ENCODE peak calls at places on chromosomes 6 and 20, in ten cellular contexts. R is GM23248, J is choroid plexus epithelial cell, U is stomach, S is upper lobe of right lung, I is left ventricle myocardium inferior, G is epithelial cell of proximal tubule, P is heart left ventricle, H is psoas muscle, W is pancreas. N is an unnamed sample.

GRCh38 chr6:48765352-48765961 is 654.5 kb upstream of the PTCHD4 start:
- DNase-seq in U (peak), H (no peak), P (no peak), I (no peak), G (peak), R (peak), S (no peak), W (no peak), J (peak), N (no peak)

GRCh38 chr20:60446273-60447111 is 488.3 kb downstream of the CDH26 start:
- DNase-seq in G (no peak), I (no peak), U (no peak), S (no peak), H (no peak), J (no peak), R (peak), P (no peak), W (no peak), N (no peak)

GRCh38 chr6:159097256-159097655 is 52.5 kb upstream of the TAGAP start:
- DNase-seq in S (no peak), R (no peak), G (no peak), U (no peak), P (no peak), H (no peak), W (no peak), J (no peak), I (no peak), N (no peak)

GRCh38 chr6:17585766-17586502 is 14.2 kb upstream of the FAM8A1 start:
- DNase-seq in G (no peak), I (no peak), J (peak), S (no peak), H (no peak), W (no peak), P (no peak), R (no peak), U (no peak), N (no peak)

GRCh38 chr6:100881707-100882040 is 545 bp upstream of the ASCC3 start:
- DNase-seq in U (no peak), W (no peak), S (no peak), H (no peak), J (peak), G (no peak), I (no peak), P (no peak), R (peak), N (no peak)

GRCh38 chr20:10060223-10060622 is 25.4 kb downstream of the ANKEF1 start:
- DNase-seq in U (no peak), S (no peak), G (no peak), W (no peak), I (no peak), J (peak), R (no peak), P (no peak), H (no peak), N (no peak)

GRCh38 chr20:25054133-25054820 is 3.7 kb downstream of the ACSS1 start:
- DNase-seq in I (no peak), R (no peak), S (peak), J (no peak), H (no peak), G (no peak), U (peak), W (peak), P (no peak), N (no peak)

GRCh38 chr6:37459981-37460800 is 27.2 kb downstream of the CMTR1 start:
- DNase-seq in P (no peak), H (no peak), G (no peak), U (no peak), R (no peak), I (no peak), W (no peak), J (peak), S (no peak), N (no peak)

GRCh38 chr6:126786262-126786661 is 332.2 kb upstream of the RSPO3 start:
- DNase-seq in S (no peak), J (no peak), P (no peak), I (no peak), W (no peak), H (no peak), U (no peak), G (no peak), R (peak), N (no peak)

GRCh38 chr20:23340524-23340923 is 10.1 kb upstream of the NXT1 start:
- DNase-seq in R (peak), U (peak), S (no peak), W (no peak), J (peak), I (peak), P (peak), G (no peak), H (peak), N (peak)

GRCh38 chr6:169943521-169944337 is 192.3 kb downstream of the ERMARD start:
- DNase-seq in R (no peak), G (no peak), J (no peak), S (no peak), I (no peak), P (no peak), U (no peak), H (no peak), W (no peak), N (no peak)

GRCh38 chr20:17934141-17934862 is 34.3 kb downstream of the SNX5 start:
- DNase-seq in G (no peak), U (no peak), I (no peak), P (no peak), J (peak), H (peak), R (no peak), W (no peak), S (no peak), N (no peak)

GRCh38 chr6:3244003-3244831 is 14.5 kb upstream of the PSMG4 start:
- DNase-seq in S (no peak), I (no peak), J (no peak), R (no peak), W (no peak), U (no peak), H (no peak), P (no peak), G (no peak), N (no peak)

GRCh38 chr20:25071722-25072121 is 10.2 kb downstream of the VSX1 start:
- DNase-seq in W (no peak), I (no peak), P (no peak), J (no peak), S (peak), R (no peak), G (no peak), U (peak), H (no peak), N (no peak)

GRCh38 chr6:170224694-170225660 is 65.9 kb downstream of the DLL1 start:
- DNase-seq in H (no peak), P (peak), R (peak), S (peak), I (no peak), U (peak), J (peak), G (no peak), W (peak), N (peak)

GRCh38 chr6:163814494-163815364 is 400.2 kb downstream of the QKI start:
- DNase-seq in H (peak), J (peak), S (no peak), U (no peak), I (no peak), G (peak), W (no peak), P (no peak), R (peak), N (no peak)

GRCh38 chr6:112144145-112144926 is 56.9 kb downstream of the FAM229B start:
- DNase-seq in W (no peak), J (peak), P (no peak), G (no peak), S (no peak), U (no peak), R (peak), I (no peak), H (no peak), N (no peak)

GRCh38 chr6:39128106-39128505 is 13.1 kb upstream of the SAYSD1 start:
- DNase-seq in J (peak), H (no peak), W (no peak), U (no peak), P (no peak), I (no peak), S (no peak), G (no peak), R (peak), N (no peak)

GRCh38 chr20:3541887-3542721 is 71.3 kb downstream of the ATRN start:
- DNase-seq in G (no peak), U (no peak), P (no peak), H (no peak), W (no peak), S (no peak), R (no peak), I (no peak), J (no peak), N (no peak)

GRCh38 chr20:61055130-61055529 is 196.9 kb upstream of the CDH4 start:
- DNase-seq in U (no peak), G (no peak), I (no peak), S (no peak), P (no peak), W (no peak), H (no peak), R (no peak), J (no peak), N (no peak)

GRCh38 chr20:33561981-33562601 is 72.2 kb downstream of the CBFA2T2 start:
- DNase-seq in P (peak), W (no peak), R (peak), S (no peak), I (peak), G (peak), J (peak), U (peak), H (peak), N (peak)

GRCh38 chr20:2585811-2586210 is 49.4 kb downstream of the TMC2 start:
- DNase-seq in H (no peak), G (no peak), J (peak), W (no peak), U (no peak), I (no peak), R (peak), S (no peak), P (no peak), N (no peak)

GRCh38 chr20:278607-279571 is 11.7 kb downstream of the C20orf96 start:
- DNase-seq in U (no peak), J (peak), S (no peak), I (peak), R (peak), G (no peak), W (no peak), H (peak), P (no peak), N (peak)

GRCh38 chr6:124967444-124967843 is 5.2 kb downstream of the RNF217 start:
- DNase-seq in H (no peak), W (no peak), P (no peak), J (no peak), S (no peak), U (no peak), I (no peak), G (no peak), R (peak), N (no peak)

GRCh38 chr6:124970243-124970642 is 8.0 kb downstream of the RNF217 start:
- DNase-seq in I (no peak), H (no peak), S (no peak), J (no peak), R (peak), P (no peak), W (no peak), U (no peak), G (no peak), N (no peak)

GRCh38 chr6:124970763-124971162 is 8.5 kb downstream of the RNF217 start:
- DNase-seq in R (no peak), I (no peak), J (no peak), S (no peak), H (no peak), U (no peak), W (no peak), P (no peak), G (no peak), N (no peak)

GRCh38 chr6:124964764-124965105 is 2.5 kb downstream of the RNF217 start:
- DNase-seq in S (no peak), H (no peak), W (no peak), J (no peak), R (peak), G (no peak), P (no peak), U (no peak), I (no peak), N (no peak)

DNA sequence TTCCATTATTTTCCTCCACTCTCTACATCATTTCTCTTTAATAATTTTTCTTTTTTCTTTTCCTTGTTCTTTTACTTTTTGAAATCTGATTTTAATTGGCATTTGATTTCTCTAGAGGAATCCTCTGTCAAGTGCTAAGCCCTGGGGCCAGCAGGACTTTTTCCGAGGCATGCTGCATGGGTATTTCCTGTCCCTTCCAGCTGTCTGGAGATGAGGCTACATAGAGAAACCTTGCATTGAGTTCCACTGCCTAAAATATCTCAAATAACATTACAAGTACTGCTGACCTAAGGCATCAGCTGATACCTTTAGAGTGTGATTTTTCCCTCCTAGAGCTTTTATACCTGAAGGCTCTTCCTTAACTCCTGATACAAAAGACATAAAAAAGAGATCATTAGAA is 6.2 kb downstream of the RNF217 start:
- DNase-seq in G (no peak), U (no peak), J (peak), R (no peak), W (no peak), P (no peak), H (no peak), I (no peak), S (no peak), N (no peak)
- H3K4me3 ChIP-seq in G (no peak), U (no peak), J (no peak), R (no peak), W (no peak), P (no peak), H (no peak), I (no peak), S (no peak), N (no peak)

GRCh38 chr20:54221383-54221782 is 13.5 kb downstream of the PFDN4 start:
- DNase-seq in P (no peak), H (no peak), W (no peak), R (no peak), S (no peak), J (peak), I (no peak), U (no peak), G (no peak), N (no peak)

GRCh38 chr20:54223751-54224150 is 15.9 kb downstream of the PFDN4 start:
- DNase-seq in G (no peak), P (no peak), U (no peak), H (no peak), R (peak), J (no peak), I (no peak), W (no peak), S (no peak), N (no peak)

GRCh38 chr20:54220722-54221121 is 12.8 kb downstream of the PFDN4 start:
- DNase-seq in S (no peak), W (no peak), H (no peak), R (no peak), J (no peak), P (no peak), G (no peak), U (no peak), I (no peak), N (no peak)

GRCh38 chr20:54223285-54223684 is 15.4 kb downstream of the PFDN4 start:
- DNase-seq in H (no peak), G (no peak), R (no peak), W (no peak), J (no peak), I (no peak), S (no peak), U (no peak), P (no peak), N (no peak)

DNA sequence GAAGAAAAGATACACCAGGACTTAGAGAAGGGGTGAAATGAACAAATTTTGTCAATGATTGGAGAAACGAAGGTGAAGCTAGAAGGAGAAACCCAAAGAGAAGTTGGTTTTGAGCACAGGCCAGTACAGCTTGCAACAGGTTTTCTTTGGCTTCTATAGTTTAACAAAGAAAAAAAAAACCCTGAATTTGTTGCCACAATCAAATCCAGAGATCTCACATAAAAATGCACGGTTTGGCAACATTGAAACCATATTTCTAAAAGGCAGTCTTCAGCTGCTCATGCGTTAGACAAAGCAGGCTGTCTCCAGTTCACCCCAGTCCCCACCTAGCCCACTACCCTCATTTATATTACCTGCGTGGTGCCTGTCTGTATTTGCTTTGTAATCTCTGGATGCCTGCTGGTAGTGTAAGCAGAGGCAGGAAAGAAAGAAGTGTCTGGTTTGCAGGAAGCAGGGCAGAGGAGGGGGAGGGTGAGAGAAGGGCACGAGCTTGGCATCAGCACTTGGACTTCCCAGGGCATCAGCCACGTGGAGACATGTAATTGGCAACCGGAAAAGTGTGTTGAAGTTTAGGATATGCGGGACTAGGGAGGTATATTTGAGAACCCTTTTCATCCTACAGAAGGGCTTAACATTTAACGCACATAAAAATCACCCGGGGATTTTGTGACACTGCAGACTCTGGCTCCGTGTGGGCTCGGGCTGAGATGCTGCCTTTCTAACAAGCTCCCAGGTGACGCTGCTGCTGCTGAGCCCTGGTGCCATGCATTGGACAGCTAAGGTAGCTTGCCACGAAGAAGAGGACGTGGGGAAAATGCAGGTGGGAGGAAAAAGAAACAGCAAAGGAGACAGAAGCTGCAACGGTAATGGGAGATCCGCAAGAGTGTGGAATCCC is 14.4 kb downstream of the PFDN4 start:
- DNase-seq in W (no peak), S (no peak), U (peak), H (no peak), I (no peak), P (no peak), R (peak), J (no peak), G (no peak), N (no peak)
- H3K4me3 ChIP-seq in W (no peak), S (no peak), U (no peak), H (no peak), I (no peak), P (no peak), R (no peak), J (no peak), G (no peak), N (no peak)

DNA sequence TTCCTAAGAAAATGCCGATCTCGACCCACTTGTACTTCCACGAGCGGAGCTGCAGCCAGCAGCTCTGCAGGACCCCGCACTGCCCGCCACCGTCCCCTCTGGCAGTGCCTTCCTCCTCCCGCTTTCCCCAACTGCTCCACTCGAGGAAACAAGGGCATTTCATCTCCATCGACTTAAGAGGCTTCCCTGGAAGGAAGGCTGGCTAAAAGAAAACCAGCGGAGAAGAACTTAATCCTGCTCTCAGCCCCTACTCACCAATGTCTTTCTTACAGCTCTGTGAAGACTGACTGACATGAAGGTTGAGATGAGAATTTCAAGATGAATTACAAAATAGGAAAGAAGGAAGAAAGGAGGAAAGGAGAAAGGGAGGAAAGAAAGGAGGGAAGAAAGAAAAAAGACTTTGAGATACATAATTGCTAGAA is 15.6 kb downstream of the FOXC1 start:
- DNase-seq in R (no peak), J (no peak), I (no peak), U (no peak), S (no peak), G (no peak), P (no peak), W (peak), H (no peak), N (no peak)
- H3K4me3 ChIP-seq in R (peak), J (peak), I (peak), U (peak), S (peak), G (peak), P (peak), W (peak), H (peak), N (peak)

GRCh38 chr6:25014375-25014774 is 78.6 kb upstream of the RIPOR2 start:
- DNase-seq in R (peak), G (no peak), H (no peak), U (no peak), S (no peak), J (no peak), P (no peak), I (no peak), W (no peak), N (no peak)
- H3K4me3 ChIP-seq in R (no peak), G (no peak), H (no peak), U (no peak), S (no peak), J (no peak), P (no peak), I (no peak), W (no peak), N (no peak)

GRCh38 chr20:32460231-32460630 is 102.1 kb downstream of the ASXL1 start:
- DNase-seq in P (no peak), U (no peak), G (no peak), J (no peak), S (no peak), I (no peak), R (no peak), H (no peak), W (peak), N (no peak)
- H3K4me3 ChIP-seq in P (no peak), U (no peak), G (no peak), J (no peak), S (no peak), I (no peak), R (no peak), H (no peak), W (no peak), N (no peak)

GRCh38 chr6:52598123-52598823 is 21.4 kb upstream of the TRAM2 start:
- DNase-seq in G (no peak), U (peak), R (peak), I (peak), W (peak), S (no peak), H (peak), J (peak), P (peak), N (peak)
- H3K4me3 ChIP-seq in G (peak), U (peak), R (peak), I (peak), W (no peak), S (no peak), H (peak), J (no peak), P (peak), N (no peak)

GRCh38 chr6:24405262-24405661 is 2.5 kb downstream of the MRS2 start:
- DNase-seq in I (no peak), W (no peak), U (no peak), H (no peak), S (no peak), G (no peak), P (no peak), R (no peak), J (no peak), N (no peak)
- H3K4me3 ChIP-seq in I (no peak), W (no peak), U (no peak), H (no peak), S (no peak), G (no peak), P (no peak), R (no peak), J (no peak), N (no peak)